ENCODE peak calls at places on chromosomes 1 and 21, in ten cellular contexts. One of them, this sample, is unnamed.

GRCh38 chr1:169707917-169708604 is 3.4 kb downstream of the SELL start:
- DNase-seq in hypothalamus: no peak
- DNase-seq in stimulated activated CD4-positive, alpha-beta T cell treated with anti-CD3 and anti-CD28 coated beads, Interleukin-4, amount 100 ng/mL, for 24 hours: no peak
- DNase-seq in right cardiac atrium: no peak
- DNase-seq in fibroblast of mammary gland: no peak
- DNase-seq in dermis microvascular lymphatic vessel endothelial cell: no peak
- DNase-seq in sciatic nerve: no peak
- DNase-seq in GM19239: no peak
- DNase-seq in CD8-positive, alpha-beta T cell: no peak
- DNase-seq in mesothelial cell of epicardium: no peak
- DNase-seq in this sample: no peak

GRCh38 chr1:214637722-214638473 is 34.9 kb downstream of the CENPF start:
- DNase-seq in fibroblast of mammary gland: peak
- DNase-seq in CD8-positive, alpha-beta T cell: no peak
- DNase-seq in hypothalamus: no peak
- DNase-seq in sciatic nerve: no peak
- DNase-seq in mesothelial cell of epicardium: no peak
- DNase-seq in dermis microvascular lymphatic vessel endothelial cell: no peak
- DNase-seq in right cardiac atrium: no peak
- DNase-seq in stimulated activated CD4-positive, alpha-beta T cell treated with anti-CD3 and anti-CD28 coated beads, Interleukin-4, amount 100 ng/mL, for 24 hours: peak
- DNase-seq in GM19239: no peak
- DNase-seq in this sample: no peak

GRCh38 chr1:209486861-209487260 is 96.7 kb upstream of the CAMK1G start:
- DNase-seq in hypothalamus: no peak
- DNase-seq in sciatic nerve: no peak
- DNase-seq in fibroblast of mammary gland: peak
- DNase-seq in dermis microvascular lymphatic vessel endothelial cell: no peak
- DNase-seq in CD8-positive, alpha-beta T cell: no peak
- DNase-seq in GM19239: no peak
- DNase-seq in right cardiac atrium: no peak
- DNase-seq in stimulated activated CD4-positive, alpha-beta T cell treated with anti-CD3 and anti-CD28 coated beads, Interleukin-4, amount 100 ng/mL, for 24 hours: no peak
- DNase-seq in mesothelial cell of epicardium: no peak
- DNase-seq in this sample: no peak

GRCh38 chr1:15426492-15427279 is 11.6 kb upstream of the CTRC start:
- DNase-seq in fibroblast of mammary gland: peak
- DNase-seq in sciatic nerve: peak
- DNase-seq in dermis microvascular lymphatic vessel endothelial cell: no peak
- DNase-seq in stimulated activated CD4-positive, alpha-beta T cell treated with anti-CD3 and anti-CD28 coated beads, Interleukin-4, amount 100 ng/mL, for 24 hours: no peak
- DNase-seq in GM19239: no peak
- DNase-seq in right cardiac atrium: no peak
- DNase-seq in CD8-positive, alpha-beta T cell: no peak
- DNase-seq in mesothelial cell of epicardium: no peak
- DNase-seq in hypothalamus: no peak
- DNase-seq in this sample: no peak

GRCh38 chr1:169160845-169161511 is 54.5 kb downstream of the ATP1B1 start:
- DNase-seq in fibroblast of mammary gland: peak
- DNase-seq in hypothalamus: no peak
- DNase-seq in stimulated activated CD4-positive, alpha-beta T cell treated with anti-CD3 and anti-CD28 coated beads, Interleukin-4, amount 100 ng/mL, for 24 hours: no peak
- DNase-seq in mesothelial cell of epicardium: no peak
- DNase-seq in right cardiac atrium: no peak
- DNase-seq in CD8-positive, alpha-beta T cell: no peak
- DNase-seq in sciatic nerve: no peak
- DNase-seq in dermis microvascular lymphatic vessel endothelial cell: no peak
- DNase-seq in GM19239: no peak
- DNase-seq in this sample: no peak

GRCh38 chr21:29186246-29186645 is 55.8 kb downstream of the MAP3K7CL start:
- DNase-seq in mesothelial cell of epicardium: no peak
- DNase-seq in hypothalamus: no peak
- DNase-seq in fibroblast of mammary gland: no peak
- DNase-seq in GM19239: no peak
- DNase-seq in dermis microvascular lymphatic vessel endothelial cell: no peak
- DNase-seq in stimulated activated CD4-positive, alpha-beta T cell treated with anti-CD3 and anti-CD28 coated beads, Interleukin-4, amount 100 ng/mL, for 24 hours: no peak
- DNase-seq in right cardiac atrium: no peak
- DNase-seq in CD8-positive, alpha-beta T cell: no peak
- DNase-seq in sciatic nerve: no peak
- DNase-seq in this sample: no peak

GRCh38 chr1:215287362-215287761 is 204.8 kb downstream of the KCNK2 start:
- DNase-seq in right cardiac atrium: no peak
- DNase-seq in hypothalamus: no peak
- DNase-seq in mesothelial cell of epicardium: no peak
- DNase-seq in fibroblast of mammary gland: peak
- DNase-seq in stimulated activated CD4-positive, alpha-beta T cell treated with anti-CD3 and anti-CD28 coated beads, Interleukin-4, amount 100 ng/mL, for 24 hours: no peak
- DNase-seq in dermis microvascular lymphatic vessel endothelial cell: no peak
- DNase-seq in sciatic nerve: no peak
- DNase-seq in GM19239: no peak
- DNase-seq in CD8-positive, alpha-beta T cell: no peak
- DNase-seq in this sample: no peak

GRCh38 chr1:108000620-108001105 is 35.7 kb upstream of the VAV3 start:
- DNase-seq in stimulated activated CD4-positive, alpha-beta T cell treated with anti-CD3 and anti-CD28 coated beads, Interleukin-4, amount 100 ng/mL, for 24 hours: no peak
- DNase-seq in hypothalamus: no peak
- DNase-seq in right cardiac atrium: peak
- DNase-seq in sciatic nerve: peak
- DNase-seq in CD8-positive, alpha-beta T cell: no peak
- DNase-seq in mesothelial cell of epicardium: peak
- DNase-seq in fibroblast of mammary gland: peak
- DNase-seq in dermis microvascular lymphatic vessel endothelial cell: peak
- DNase-seq in GM19239: no peak
- DNase-seq in this sample: no peak

GRCh38 chr1:41411229-41411628 is 50.0 kb downstream of the FOXO6 start:
- DNase-seq in sciatic nerve: no peak
- DNase-seq in right cardiac atrium: no peak
- DNase-seq in hypothalamus: no peak
- DNase-seq in fibroblast of mammary gland: no peak
- DNase-seq in stimulated activated CD4-positive, alpha-beta T cell treated with anti-CD3 and anti-CD28 coated beads, Interleukin-4, amount 100 ng/mL, for 24 hours: no peak
- DNase-seq in mesothelial cell of epicardium: no peak
- DNase-seq in CD8-positive, alpha-beta T cell: no peak
- DNase-seq in GM19239: no peak
- DNase-seq in dermis microvascular lymphatic vessel endothelial cell: no peak
- DNase-seq in this sample: no peak

GRCh38 chr21:41025057-41025390 is 142.9 kb upstream of the BACE2 start:
- DNase-seq in GM19239: no peak
- DNase-seq in mesothelial cell of epicardium: no peak
- DNase-seq in right cardiac atrium: no peak
- DNase-seq in dermis microvascular lymphatic vessel endothelial cell: no peak
- DNase-seq in hypothalamus: no peak
- DNase-seq in stimulated activated CD4-positive, alpha-beta T cell treated with anti-CD3 and anti-CD28 coated beads, Interleukin-4, amount 100 ng/mL, for 24 hours: no peak
- DNase-seq in fibroblast of mammary gland: no peak
- DNase-seq in sciatic nerve: no peak
- DNase-seq in CD8-positive, alpha-beta T cell: no peak
- DNase-seq in this sample: no peak

GRCh38 chr1:187744665-187745064 is 915.9 kb downstream of the PLA2G4A start:
- DNase-seq in stimulated activated CD4-positive, alpha-beta T cell treated with anti-CD3 and anti-CD28 coated beads, Interleukin-4, amount 100 ng/mL, for 24 hours: no peak
- DNase-seq in mesothelial cell of epicardium: no peak
- DNase-seq in hypothalamus: no peak
- DNase-seq in right cardiac atrium: no peak
- DNase-seq in sciatic nerve: no peak
- DNase-seq in dermis microvascular lymphatic vessel endothelial cell: no peak
- DNase-seq in fibroblast of mammary gland: no peak
- DNase-seq in CD8-positive, alpha-beta T cell: no peak
- DNase-seq in GM19239: no peak
- DNase-seq in this sample: no peak

GRCh38 chr1:172533511-172534116 is 664 bp downstream of the SUCO start:
- DNase-seq in mesothelial cell of epicardium: no peak
- DNase-seq in hypothalamus: no peak
- DNase-seq in dermis microvascular lymphatic vessel endothelial cell: peak
- DNase-seq in CD8-positive, alpha-beta T cell: no peak
- DNase-seq in stimulated activated CD4-positive, alpha-beta T cell treated with anti-CD3 and anti-CD28 coated beads, Interleukin-4, amount 100 ng/mL, for 24 hours: peak
- DNase-seq in GM19239: no peak
- DNase-seq in right cardiac atrium: peak
- DNase-seq in sciatic nerve: peak
- DNase-seq in fibroblast of mammary gland: peak
- DNase-seq in this sample: peak

GRCh38 chr1:181508486-181509165 is 25.3 kb downstream of the CACNA1E start:
- DNase-seq in mesothelial cell of epicardium: no peak
- DNase-seq in sciatic nerve: no peak
- DNase-seq in hypothalamus: no peak
- DNase-seq in dermis microvascular lymphatic vessel endothelial cell: no peak
- DNase-seq in stimulated activated CD4-positive, alpha-beta T cell treated with anti-CD3 and anti-CD28 coated beads, Interleukin-4, amount 100 ng/mL, for 24 hours: no peak
- DNase-seq in right cardiac atrium: no peak
- DNase-seq in fibroblast of mammary gland: peak
- DNase-seq in CD8-positive, alpha-beta T cell: no peak
- DNase-seq in GM19239: no peak
- DNase-seq in this sample: no peak

GRCh38 chr1:204130989-204131892 is 20.6 kb downstream of the ETNK2 start:
- DNase-seq in mesothelial cell of epicardium: no peak
- DNase-seq in fibroblast of mammary gland: peak
- DNase-seq in stimulated activated CD4-positive, alpha-beta T cell treated with anti-CD3 and anti-CD28 coated beads, Interleukin-4, amount 100 ng/mL, for 24 hours: no peak
- DNase-seq in hypothalamus: no peak
- DNase-seq in CD8-positive, alpha-beta T cell: no peak
- DNase-seq in right cardiac atrium: peak
- DNase-seq in sciatic nerve: no peak
- DNase-seq in GM19239: no peak
- DNase-seq in dermis microvascular lymphatic vessel endothelial cell: no peak
- DNase-seq in this sample: no peak

GRCh38 chr1:26706315-26706714 is 10.5 kb downstream of the ARID1A start:
- DNase-seq in right cardiac atrium: no peak
- DNase-seq in fibroblast of mammary gland: no peak
- DNase-seq in CD8-positive, alpha-beta T cell: no peak
- DNase-seq in hypothalamus: no peak
- DNase-seq in sciatic nerve: no peak
- DNase-seq in stimulated activated CD4-positive, alpha-beta T cell treated with anti-CD3 and anti-CD28 coated beads, Interleukin-4, amount 100 ng/mL, for 24 hours: no peak
- DNase-seq in GM19239: no peak
- DNase-seq in mesothelial cell of epicardium: no peak
- DNase-seq in dermis microvascular lymphatic vessel endothelial cell: no peak
- DNase-seq in this sample: no peak

GRCh38 chr1:223462047-223462446 is 68.8 kb downstream of the CCDC185 start:
- DNase-seq in hypothalamus: no peak
- DNase-seq in stimulated activated CD4-positive, alpha-beta T cell treated with anti-CD3 and anti-CD28 coated beads, Interleukin-4, amount 100 ng/mL, for 24 hours: no peak
- DNase-seq in dermis microvascular lymphatic vessel endothelial cell: no peak
- DNase-seq in mesothelial cell of epicardium: no peak
- DNase-seq in sciatic nerve: no peak
- DNase-seq in GM19239: no peak
- DNase-seq in fibroblast of mammary gland: no peak
- DNase-seq in CD8-positive, alpha-beta T cell: no peak
- DNase-seq in right cardiac atrium: no peak
- DNase-seq in this sample: no peak

GRCh38 chr21:38720074-38720473 is 85.7 kb upstream of the ETS2 start:
- DNase-seq in mesothelial cell of epicardium: no peak
- DNase-seq in CD8-positive, alpha-beta T cell: no peak
- DNase-seq in hypothalamus: no peak
- DNase-seq in sciatic nerve: no peak
- DNase-seq in dermis microvascular lymphatic vessel endothelial cell: no peak
- DNase-seq in GM19239: no peak
- DNase-seq in fibroblast of mammary gland: no peak
- DNase-seq in stimulated activated CD4-positive, alpha-beta T cell treated with anti-CD3 and anti-CD28 coated beads, Interleukin-4, amount 100 ng/mL, for 24 hours: no peak
- DNase-seq in right cardiac atrium: no peak
- DNase-seq in this sample: no peak

GRCh38 chr1:214234635-214235025 is 46.3 kb upstream of the SMYD2 start:
- DNase-seq in sciatic nerve: no peak
- DNase-seq in fibroblast of mammary gland: peak
- DNase-seq in hypothalamus: no peak
- DNase-seq in stimulated activated CD4-positive, alpha-beta T cell treated with anti-CD3 and anti-CD28 coated beads, Interleukin-4, amount 100 ng/mL, for 24 hours: no peak
- DNase-seq in GM19239: no peak
- DNase-seq in dermis microvascular lymphatic vessel endothelial cell: no peak
- DNase-seq in mesothelial cell of epicardium: no peak
- DNase-seq in CD8-positive, alpha-beta T cell: no peak
- DNase-seq in right cardiac atrium: no peak
- DNase-seq in this sample: no peak

GRCh38 chr1:245469006-245469405 is 314.2 kb downstream of the KIF26B start:
- DNase-seq in CD8-positive, alpha-beta T cell: no peak
- DNase-seq in fibroblast of mammary gland: no peak
- DNase-seq in dermis microvascular lymphatic vessel endothelial cell: no peak
- DNase-seq in GM19239: no peak
- DNase-seq in sciatic nerve: no peak
- DNase-seq in hypothalamus: no peak
- DNase-seq in right cardiac atrium: no peak
- DNase-seq in mesothelial cell of epicardium: no peak
- DNase-seq in stimulated activated CD4-positive, alpha-beta T cell treated with anti-CD3 and anti-CD28 coated beads, Interleukin-4, amount 100 ng/mL, for 24 hours: no peak
- DNase-seq in this sample: no peak

GRCh38 chr1:220874201-220874655 is 5.0 kb upstream of the HLX start:
- DNase-seq in sciatic nerve: peak
- DNase-seq in mesothelial cell of epicardium: no peak
- DNase-seq in dermis microvascular lymphatic vessel endothelial cell: peak
- DNase-seq in fibroblast of mammary gland: peak
- DNase-seq in GM19239: no peak
- DNase-seq in CD8-positive, alpha-beta T cell: no peak
- DNase-seq in hypothalamus: no peak
- DNase-seq in right cardiac atrium: peak
- DNase-seq in stimulated activated CD4-positive, alpha-beta T cell treated with anti-CD3 and anti-CD28 coated beads, Interleukin-4, amount 100 ng/mL, for 24 hours: no peak
- DNase-seq in this sample: no peak

GRCh38 chr1:220691039-220691684 is 999 bp downstream of the C1orf115 start:
- DNase-seq in stimulated activated CD4-positive, alpha-beta T cell treated with anti-CD3 and anti-CD28 coated beads, Interleukin-4, amount 100 ng/mL, for 24 hours: no peak
- DNase-seq in dermis microvascular lymphatic vessel endothelial cell: no peak
- DNase-seq in fibroblast of mammary gland: no peak
- DNase-seq in sciatic nerve: no peak
- DNase-seq in GM19239: no peak
- DNase-seq in mesothelial cell of epicardium: no peak
- DNase-seq in CD8-positive, alpha-beta T cell: no peak
- DNase-seq in hypothalamus: no peak
- DNase-seq in right cardiac atrium: peak
- DNase-seq in this sample: no peak

GRCh38 chr1:231965615-231966014 is 339.0 kb downstream of the DISC1 start:
- DNase-seq in GM19239: no peak
- DNase-seq in dermis microvascular lymphatic vessel endothelial cell: no peak
- DNase-seq in right cardiac atrium: no peak
- DNase-seq in mesothelial cell of epicardium: no peak
- DNase-seq in stimulated activated CD4-positive, alpha-beta T cell treated with anti-CD3 and anti-CD28 coated beads, Interleukin-4, amount 100 ng/mL, for 24 hours: no peak
- DNase-seq in CD8-positive, alpha-beta T cell: no peak
- DNase-seq in hypothalamus: no peak
- DNase-seq in sciatic nerve: no peak
- DNase-seq in fibroblast of mammary gland: no peak
- DNase-seq in this sample: no peak

GRCh38 chr1:202130275-202130646 is 7.5 kb downstream of the GPR37L1 start:
- DNase-seq in GM19239: no peak
- DNase-seq in fibroblast of mammary gland: no peak
- DNase-seq in mesothelial cell of epicardium: no peak
- DNase-seq in right cardiac atrium: peak
- DNase-seq in CD8-positive, alpha-beta T cell: no peak
- DNase-seq in hypothalamus: peak
- DNase-seq in sciatic nerve: peak
- DNase-seq in stimulated activated CD4-positive, alpha-beta T cell treated with anti-CD3 and anti-CD28 coated beads, Interleukin-4, amount 100 ng/mL, for 24 hours: no peak
- DNase-seq in dermis microvascular lymphatic vessel endothelial cell: no peak
- DNase-seq in this sample: no peak

GRCh38 chr1:15668089-15668754 is 15.9 kb upstream of the PLEKHM2 start:
- DNase-seq in right cardiac atrium: no peak
- DNase-seq in dermis microvascular lymphatic vessel endothelial cell: no peak
- DNase-seq in stimulated activated CD4-positive, alpha-beta T cell treated with anti-CD3 and anti-CD28 coated beads, Interleukin-4, amount 100 ng/mL, for 24 hours: no peak
- DNase-seq in mesothelial cell of epicardium: no peak
- DNase-seq in sciatic nerve: no peak
- DNase-seq in CD8-positive, alpha-beta T cell: no peak
- DNase-seq in fibroblast of mammary gland: no peak
- DNase-seq in hypothalamus: no peak
- DNase-seq in GM19239: no peak
- DNase-seq in this sample: no peak

GRCh38 chr1:244349103-244349531 is 102.6 kb downstream of the ADSS2 start:
- DNase-seq in CD8-positive, alpha-beta T cell: no peak
- DNase-seq in fibroblast of mammary gland: peak
- DNase-seq in stimulated activated CD4-positive, alpha-beta T cell treated with anti-CD3 and anti-CD28 coated beads, Interleukin-4, amount 100 ng/mL, for 24 hours: no peak
- DNase-seq in mesothelial cell of epicardium: no peak
- DNase-seq in dermis microvascular lymphatic vessel endothelial cell: no peak
- DNase-seq in sciatic nerve: no peak
- DNase-seq in right cardiac atrium: peak
- DNase-seq in hypothalamus: no peak
- DNase-seq in GM19239: no peak
- DNase-seq in this sample: peak

GRCh38 chr1:61341426-61341825 is 259.1 kb downstream of the NFIA start:
- DNase-seq in fibroblast of mammary gland: no peak
- DNase-seq in stimulated activated CD4-positive, alpha-beta T cell treated with anti-CD3 and anti-CD28 coated beads, Interleukin-4, amount 100 ng/mL, for 24 hours: no peak
- DNase-seq in hypothalamus: no peak
- DNase-seq in mesothelial cell of epicardium: no peak
- DNase-seq in CD8-positive, alpha-beta T cell: no peak
- DNase-seq in GM19239: no peak
- DNase-seq in dermis microvascular lymphatic vessel endothelial cell: no peak
- DNase-seq in sciatic nerve: no peak
- DNase-seq in right cardiac atrium: peak
- DNase-seq in this sample: no peak

GRCh38 chr1:79161077-79161476 is 154.5 kb upstream of the ADGRL4 start:
- DNase-seq in mesothelial cell of epicardium: no peak
- DNase-seq in sciatic nerve: no peak
- DNase-seq in hypothalamus: no peak
- DNase-seq in dermis microvascular lymphatic vessel endothelial cell: peak
- DNase-seq in right cardiac atrium: no peak
- DNase-seq in CD8-positive, alpha-beta T cell: no peak
- DNase-seq in stimulated activated CD4-positive, alpha-beta T cell treated with anti-CD3 and anti-CD28 coated beads, Interleukin-4, amount 100 ng/mL, for 24 hours: no peak
- DNase-seq in fibroblast of mammary gland: peak
- DNase-seq in GM19239: no peak
- DNase-seq in this sample: no peak

GRCh38 chr1:159881930-159882839 is 17.8 kb downstream of the CFAP45 start:
- DNase-seq in mesothelial cell of epicardium: peak
- DNase-seq in dermis microvascular lymphatic vessel endothelial cell: no peak
- DNase-seq in GM19239: no peak
- DNase-seq in hypothalamus: no peak
- DNase-seq in fibroblast of mammary gland: peak
- DNase-seq in CD8-positive, alpha-beta T cell: no peak
- DNase-seq in right cardiac atrium: peak
- DNase-seq in stimulated activated CD4-positive, alpha-beta T cell treated with anti-CD3 and anti-CD28 coated beads, Interleukin-4, amount 100 ng/mL, for 24 hours: no peak
- DNase-seq in sciatic nerve: peak
- DNase-seq in this sample: no peak